ENCODE peak calls at places on chromosomes 6 and 20, in seven cellular contexts. S is IMR-90, M is K562, C is right cardiac atrium, J is MM.1S, U is tibial nerve, Z is testis. K is an unnamed sample. For H3K9me3, the result is how much of the 10 kb centered on the place peaks cover.

GRCh38 chr6:57173056-57173885 is 1.1 kb downstream of the BAG2 start:
- DNase-seq in U (no peak), C (no peak), M (peak), Z (peak), S (peak), J (peak), K (peak)

GRCh38 chr6:163162874-163163213 is 251.7 kb upstream of the QKI start:
- DNase-seq in M (no peak), U (no peak), J (no peak), C (no peak), Z (no peak), S (no peak), K (no peak)

GRCh38 chr6:16471222-16471784 is 232.9 kb downstream of the GMPR start:
- DNase-seq in Z (no peak), J (no peak), M (no peak), S (peak), C (no peak), U (no peak), K (no peak)

GRCh38 chr6:166763606-166764472 is 136.8 kb upstream of the RPS6KA2 start:
- DNase-seq in J (no peak), Z (peak), S (no peak), M (peak), U (no peak), C (no peak), K (no peak)

GRCh38 chr6:50925548-50925947 is 106.9 kb downstream of the TFAP2B start:
- DNase-seq in J (no peak), U (no peak), C (no peak), M (peak), S (no peak), Z (no peak), K (no peak)

GRCh38 chr20:47857142-47857993 is 72.1 kb upstream of the SULF2 start:
- DNase-seq in M (peak), C (peak), S (no peak), U (no peak), Z (no peak), J (peak), K (peak)

GRCh38 chr6:81814365-81815109 is 62.1 kb upstream of the TENT5A start:
- DNase-seq in S (peak), U (no peak), J (no peak), C (no peak), M (no peak), Z (no peak), K (no peak)

GRCh38 chr6:143962644-143962929 is 45.5 kb downstream of the PLAGL1 start:
- DNase-seq in C (no peak), M (no peak), J (no peak), Z (peak), S (peak), U (peak), K (peak)

GRCh38 chr20:17530716-17531536 is at the start of gene BFSP1:
- DNase-seq in J (peak), S (peak), M (no peak), U (no peak), Z (peak), C (peak), K (peak)

GRCh38 chr6:43833996-43834390 is 64.0 kb downstream of the VEGFA start:
- DNase-seq in C (no peak), U (no peak), Z (no peak), J (no peak), M (no peak), S (no peak), K (no peak)

GRCh38 chr6:20013485-20013884 is 176.3 kb downstream of the ID4 start:
- DNase-seq in J (no peak), C (no peak), M (no peak), S (no peak), U (no peak), Z (no peak), K (no peak)

GRCh38 chr6:47245745-47246371 is 63.8 kb downstream of the TNFRSF21 start:
- DNase-seq in S (no peak), M (peak), C (no peak), U (no peak), J (no peak), Z (no peak), K (no peak)

GRCh38 chr6:70108230-70108629 is 194.7 kb downstream of the COL9A1 start:
- DNase-seq in Z (no peak), U (no peak), S (peak), C (no peak), J (peak), M (peak), K (peak)

GRCh38 chr6:46352541-46353267 is 138.5 kb downstream of the RCAN2 start:
- DNase-seq in J (no peak), M (peak), U (no peak), Z (no peak), S (no peak), C (no peak), K (no peak)

GRCh38 chr6:78259935-78260334 is 607.1 kb downstream of the MEI4 start:
- DNase-seq in S (no peak), U (no peak), M (no peak), Z (no peak), C (no peak), J (no peak), K (no peak)

GRCh38 chr6:1705630-1706029 is 95.9 kb downstream of the FOXC1 start:
- DNase-seq in J (no peak), M (no peak), S (no peak), C (no peak), Z (no peak), U (no peak), K (no peak)

GRCh38 chr20:1624811-1625690 is 5.2 kb upstream of the SIRPB1 start:
- DNase-seq in C (no peak), M (no peak), J (no peak), Z (no peak), U (no peak), S (peak), K (no peak)

GRCh38 chr6:131776986-131777385 is 30.8 kb upstream of the ENPP1 start:
- DNase-seq in J (no peak), C (no peak), S (no peak), U (no peak), M (no peak), Z (no peak), K (no peak)

GRCh38 chr20:21182832-21183563 is 57.1 kb downstream of the KIZ start:
- DNase-seq in C (peak), J (no peak), Z (no peak), U (no peak), S (peak), M (no peak), K (no peak)

GRCh38 chr6:112441607-112442006 is 94.5 kb downstream of the RFPL4B start:
- DNase-seq in J (no peak), M (no peak), U (no peak), S (no peak), C (no peak), Z (no peak), K (no peak)

GRCh38 chr6:27375613-27376079 is 12.9 kb upstream of the ZNF391 start:
- DNase-seq in M (peak), J (peak), Z (no peak), U (no peak), S (no peak), C (no peak), K (no peak)

GRCh38 chr20:47664744-47665143 is 120.5 kb downstream of the SULF2 start:
- DNase-seq in J (no peak), M (no peak), C (no peak), U (no peak), S (no peak), Z (peak), K (no peak)

GRCh38 chr6:75735491-75736186 is 13.4 kb upstream of the MYO6 start:
- DNase-seq in Z (no peak), U (no peak), M (no peak), J (peak), C (no peak), S (peak), K (no peak)

GRCh38 chr6:5514353-5514752 is 253.0 kb downstream of the FARS2 start:
- DNase-seq in M (no peak), J (no peak), S (no peak), U (no peak), Z (no peak), C (no peak), K (no peak)

GRCh38 chr6:5302995-5303622 is 41.8 kb downstream of the FARS2 start:
- DNase-seq in C (no peak), J (peak), S (peak), U (no peak), Z (peak), M (peak), K (peak)

GRCh38 chr6:55918639-55919038 is 43.2 kb upstream of the BMP5 start:
- DNase-seq in J (no peak), U (no peak), S (peak), M (no peak), C (no peak), Z (no peak), K (no peak)

GRCh38 chr20:20181322-20181721 is 129.0 kb downstream of the CFAP61 start:
- DNase-seq in J (no peak), S (no peak), U (no peak), C (no peak), Z (no peak), M (no peak), K (no peak)

GRCh38 chr20:46520976-46521579 is 7.7 kb upstream of the ZNF334 start:
- DNase-seq in C (no peak), S (peak), J (peak), U (peak), Z (peak), M (peak), K (peak)

GRCh38 chr6:150693404-150693803 is 93.7 kb downstream of the PLEKHG1 start:
- DNase-seq in Z (no peak), U (no peak), M (no peak), J (no peak), C (no peak), S (no peak), K (no peak)

GRCh38 chr6:144347933-144348332 is 62.8 kb downstream of the UTRN start:
- DNase-seq in U (no peak), Z (no peak), S (no peak), C (no peak), J (no peak), M (no peak), K (no peak)

GRCh38 chr6:77548190-77548589 is 84.9 kb upstream of the HTR1B start:
- DNase-seq in U (no peak), J (peak), S (no peak), C (no peak), Z (no peak), M (no peak), K (no peak)

GRCh38 chr6:88171312-88171711 is 5.2 kb upstream of the CNR1 start:
- DNase-seq in U (no peak), M (peak), Z (no peak), J (no peak), S (no peak), C (no peak), K (no peak)

GRCh38 chr20:33964431-33964830 is 29.3 kb upstream of the RALY start:
- DNase-seq in S (no peak), J (no peak), M (no peak), U (no peak), C (no peak), Z (no peak), K (no peak)

GRCh38 chr6:35017461-35018183 is 123.5 kb downstream of the TCP11 start:
- DNase-seq in S (no peak), M (no peak), U (peak), J (no peak), C (peak), Z (peak), K (no peak)

GRCh38 chr6:35019171-35019570 is 122.0 kb downstream of the TCP11 start:
- DNase-seq in M (no peak), U (no peak), Z (peak), S (no peak), J (no peak), C (no peak), K (no peak)

GRCh38 chr6:35018184-35018523 is 123.0 kb downstream of the TCP11 start:
- DNase-seq in S (no peak), M (no peak), Z (no peak), C (no peak), J (no peak), U (no peak), K (no peak)

GRCh38 chr6:35019831-35020230 is 121.3 kb downstream of the TCP11 start:
- DNase-seq in J (no peak), U (no peak), Z (no peak), C (no peak), S (no peak), M (no peak), K (no peak)

GRCh38 chr6:35018746-35019145 is 122.4 kb downstream of the TCP11 start:
- DNase-seq in U (no peak), C (no peak), J (no peak), Z (peak), S (no peak), M (no peak), K (no peak)
- H3K4me3 ChIP-seq in U (peak), C (peak), J (no peak), Z (peak), S (no peak), M (no peak), K (no peak)

GRCh38 chr6:40054602-40055001 is 120.3 kb upstream of the MOCS1 start:
- DNase-seq in U (no peak), Z (no peak), M (no peak), J (no peak), C (no peak), S (no peak), K (no peak)
- H3K9me3 ChIP-seq in U (under half), Z (under half), M (under half), J (under half), C (under half), S (under half), K (under half)

GRCh38 chr6:4023240-4023639 is 55.7 kb downstream of the FAM217A start:
- DNase-seq in M (no peak), Z (no peak), J (no peak), U (no peak), S (no peak), C (no peak), K (no peak)
- H3K4me3 ChIP-seq in M (peak), Z (no peak), J (peak), U (no peak), S (no peak), C (no peak), K (peak)

GRCh38 chr6:148667395-148667794 is 79.4 kb upstream of the UST start:
- DNase-seq in S (no peak), M (no peak), C (no peak), U (no peak), Z (no peak), J (no peak), K (no peak)

GRCh38 chr6:148671085-148671484 is 75.7 kb upstream of the UST start:
- DNase-seq in Z (no peak), C (no peak), U (no peak), S (no peak), J (no peak), M (no peak), K (no peak)

GRCh38 chr6:148677594-148678476 is 69.0 kb upstream of the UST start:
- DNase-seq in S (no peak), C (no peak), Z (no peak), M (no peak), J (no peak), U (no peak), K (no peak)

DNA sequence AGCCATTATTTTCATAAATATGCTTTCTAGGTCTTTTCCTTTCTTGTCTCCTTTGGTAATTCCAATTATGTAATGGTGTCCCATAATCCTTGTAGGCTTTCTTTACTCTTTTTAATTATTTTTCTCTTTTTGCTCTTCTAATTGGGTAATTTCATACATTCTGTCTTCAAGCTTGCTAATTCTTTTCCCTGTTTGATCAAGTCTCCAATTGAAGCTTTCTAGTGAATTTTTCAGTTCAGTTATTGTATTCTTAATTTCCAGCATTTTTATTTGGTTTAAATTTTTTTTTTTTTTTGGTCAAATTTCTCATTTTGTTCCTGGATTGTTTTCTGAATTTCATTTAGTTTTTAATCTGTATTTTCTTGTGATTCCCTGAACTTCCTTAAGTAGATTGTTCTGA is 74.9 kb upstream of the UST start:
- DNase-seq in U (no peak), S (no peak), J (no peak), Z (no peak), M (no peak), C (no peak), K (no peak)
- H3K9me3 ChIP-seq in U (under half), S (under half), J (under half), Z (under half), M (under half), C (under half), K (under half)

GRCh38 chr6:125748534-125749111 is 809 bp upstream of the HEY2 start:
- DNase-seq in U (peak), C (no peak), M (peak), Z (no peak), S (peak), J (no peak), K (peak)
- H3K4me3 ChIP-seq in U (peak), C (peak), M (peak), Z (peak), S (peak), J (peak), K (peak)

GRCh38 chr20:59657459-59658046 is 53.2 kb downstream of the PHACTR3 start:
- DNase-seq in U (no peak), S (no peak), J (no peak), Z (no peak), C (no peak), M (no peak), K (no peak)
- H3K9me3 ChIP-seq in U (under half), S (under half), J (under half), Z (under half), C (under half), M (under half), K (under half)

GRCh38 chr6:10529231-10529801 is 8.2 kb downstream of the GCNT2 start:
- DNase-seq in S (no peak), C (no peak), U (no peak), M (no peak), J (no peak), Z (no peak), K (no peak)
- H3K4me3 ChIP-seq in S (no peak), C (peak), U (peak), M (no peak), J (peak), Z (no peak), K (peak)

DNA sequence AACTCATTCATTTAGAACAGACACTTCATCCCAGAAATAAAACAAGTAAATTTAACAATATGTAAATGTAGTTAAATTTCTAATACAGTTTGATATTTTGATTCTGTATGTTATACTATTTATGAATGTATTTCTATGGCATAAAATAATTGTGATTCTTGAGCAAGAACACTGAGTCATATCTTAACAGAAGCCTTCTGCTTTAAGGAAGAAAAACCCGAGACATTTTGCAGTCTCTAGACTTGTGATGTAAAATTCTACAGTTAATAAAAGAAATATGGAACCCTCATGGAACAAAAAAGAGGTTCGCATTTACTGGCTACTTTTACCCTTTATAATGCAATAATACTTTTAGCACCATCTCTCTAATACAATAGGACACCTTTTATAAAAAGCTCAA is 47.9 kb upstream of the SCML4 start:
- DNase-seq in Z (no peak), C (no peak), J (no peak), U (no peak), M (no peak), S (peak), K (no peak)
- H3K9me3 ChIP-seq in Z (under half), C (under half), J (under half), U (under half), M (under half), S (under half), K (under half)

GRCh38 chr20:50110141-50111047 is 2.6 kb downstream of the UBE2V1 start:
- DNase-seq in U (no peak), S (no peak), J (peak), Z (no peak), C (no peak), M (no peak), K (no peak)
- H3K4me3 ChIP-seq in U (no peak), S (no peak), J (peak), Z (no peak), C (no peak), M (peak), K (no peak)

K was measured in HAP-1.